ENCODE peak calls at places on chromosome 6, in four cellular contexts. W is ovary, P is endothelial cell of umbilical vein, C is fibroblast of pulmonary artery. F is an unnamed sample.

GRCh38 chr6:105836889-105837288 is 249.2 kb upstream of the PRDM1 start:
- DNase-seq in W (no peak), P (no peak), C (no peak), F (peak; percentile 47)

GRCh38 chr6:24330137-24330732 is 27.6 kb downstream of the DCDC2 start:
- DNase-seq in W (no peak), P (no peak), C (no peak), F (no peak)

GRCh38 chr6:25006565-25007001 is 70.8 kb upstream of the RIPOR2 start:
- DNase-seq in W (peak; percentile 23), P (peak; percentile 68), C (peak; percentile 89), F (peak; percentile 83)

GRCh38 chr6:154261688-154262397 is 94.8 kb downstream of the IPCEF1 start:
- DNase-seq in W (no peak), P (no peak), C (no peak), F (no peak)

GRCh38 chr6:30615219-30615957 is 1.7 kb downstream of the PPP1R10 start:
- DNase-seq in W (no peak), P (peak; percentile 85), C (peak; percentile 94), F (peak; percentile 89)

GRCh38 chr6:131825946-131826345 is 18.1 kb downstream of the ENPP1 start:
- DNase-seq in W (no peak), P (no peak), C (peak; percentile 2), F (no peak)

GRCh38 chr6:163565140-163565539 is 150.6 kb downstream of the QKI start:
- DNase-seq in W (no peak), P (no peak), C (peak; percentile 39), F (no peak)

GRCh38 chr6:137705166-137706064 is 161.6 kb upstream of the TNFAIP3 start:
- DNase-seq in W (peak; percentile 80), P (peak; percentile 70), C (peak; percentile 82), F (peak; percentile 62)

GRCh38 chr6:73548458-73549446 is 27.9 kb upstream of the EEF1A1 start:
- DNase-seq in W (no peak), P (no peak), C (no peak), F (peak; percentile 2)

GRCh38 chr6:24908555-24908954 is 27.2 kb downstream of the RIPOR2 start:
- DNase-seq in W (no peak), P (no peak), C (no peak), F (peak; percentile 47)

GRCh38 chr6:137879885-137880430 is 12.9 kb downstream of the TNFAIP3 start:
- DNase-seq in W (no peak), P (no peak), C (no peak), F (no peak)

GRCh38 chr6:3540253-3540820 is 83.5 kb upstream of the SLC22A23 start:
- DNase-seq in W (no peak), P (no peak), C (no peak), F (no peak)

GRCh38 chr6:73528897-73529296 is 8.1 kb upstream of the EEF1A1 start:
- DNase-seq in W (no peak), P (no peak), C (no peak), F (no peak)

GRCh38 chr6:46990031-46990644 is 52.0 kb downstream of the ADGRF1 start:
- DNase-seq in W (no peak), P (no peak), C (peak; percentile 42), F (no peak)

GRCh38 chr6:3687847-3688246 is 63.7 kb downstream of the PXDC1 start:
- DNase-seq in W (no peak), P (no peak), C (no peak), F (no peak)

GRCh38 chr6:69958978-69959377 is 92.6 kb downstream of the COL19A1 start:
- DNase-seq in W (no peak), P (no peak), C (no peak), F (no peak)

GRCh38 chr6:1618305-1619105 is 8.8 kb downstream of the FOXC1 start:
- DNase-seq in W (no peak), P (peak; percentile 63), C (no peak), F (no peak)

GRCh38 chr6:147166360-147166944 is 37.8 kb upstream of the STXBP5 start:
- DNase-seq in W (no peak), P (peak; percentile 88), C (peak; percentile 54), F (peak; percentile 52)

GRCh38 chr6:121405306-121405705 is 30.1 kb upstream of the GJA1 start:
- DNase-seq in W (no peak), P (no peak), C (no peak), F (no peak)

GRCh38 chr6:135181333-135182119 is 418 bp downstream of the MYB start:
- DNase-seq in W (no peak), P (peak; percentile 43), C (no peak), F (no peak)

GRCh38 chr6:131657630-131658111 is 20.6 kb downstream of the ENPP3 start:
- DNase-seq in W (no peak), P (no peak), C (no peak), F (peak; percentile 75)

GRCh38 chr6:75272145-75272840 is 12.3 kb downstream of the TMEM30A start:
- DNase-seq in W (no peak), P (peak; percentile 63), C (peak; percentile 63), F (peak; percentile 83)

GRCh38 chr6:119280586-119281163 is 68.9 kb downstream of the MAN1A1 start:
- DNase-seq in W (no peak), P (no peak), C (no peak), F (peak; percentile 27)

GRCh38 chr6:115865914-115866313 is 194.8 kb downstream of the FRK start:
- DNase-seq in W (no peak), P (no peak), C (no peak), F (no peak)

GRCh38 chr6:152632383-152632782 is 4.8 kb downstream of the SYNE1 start:
- DNase-seq in W (no peak), P (no peak), C (no peak), F (no peak)

GRCh38 chr6:89270951-89271721 is 44.0 kb downstream of the GABRR2 start:
- DNase-seq in W (no peak), P (no peak), C (no peak), F (no peak)

DNA sequence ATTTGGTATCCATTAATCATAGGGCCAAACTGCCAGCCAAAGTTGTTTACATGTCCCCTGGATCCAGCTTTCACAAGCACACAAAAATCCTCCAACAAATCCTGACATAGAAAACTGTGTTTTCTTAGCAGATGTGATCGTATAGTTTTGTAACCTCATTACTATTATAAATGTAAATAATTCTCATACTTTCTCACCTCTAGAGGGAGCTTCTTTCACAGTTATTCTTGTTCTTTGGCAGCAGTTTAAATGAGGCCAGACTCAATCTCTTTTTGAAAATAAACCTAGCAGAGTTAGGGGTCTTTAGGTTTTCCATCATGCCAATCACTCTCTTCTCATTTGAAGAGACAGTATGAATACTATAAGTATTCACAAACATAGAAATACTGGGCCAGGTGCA is 17.0 kb upstream of the ZNF318 start:
- DNase-seq in W (no peak), P (peak; percentile 35), C (no peak), F (peak; percentile 45)
- TF ChIP-seq CTCF in W (peak; percentile 39), P (no peak), C (no peak), F (peak; percentile 47)

DNA sequence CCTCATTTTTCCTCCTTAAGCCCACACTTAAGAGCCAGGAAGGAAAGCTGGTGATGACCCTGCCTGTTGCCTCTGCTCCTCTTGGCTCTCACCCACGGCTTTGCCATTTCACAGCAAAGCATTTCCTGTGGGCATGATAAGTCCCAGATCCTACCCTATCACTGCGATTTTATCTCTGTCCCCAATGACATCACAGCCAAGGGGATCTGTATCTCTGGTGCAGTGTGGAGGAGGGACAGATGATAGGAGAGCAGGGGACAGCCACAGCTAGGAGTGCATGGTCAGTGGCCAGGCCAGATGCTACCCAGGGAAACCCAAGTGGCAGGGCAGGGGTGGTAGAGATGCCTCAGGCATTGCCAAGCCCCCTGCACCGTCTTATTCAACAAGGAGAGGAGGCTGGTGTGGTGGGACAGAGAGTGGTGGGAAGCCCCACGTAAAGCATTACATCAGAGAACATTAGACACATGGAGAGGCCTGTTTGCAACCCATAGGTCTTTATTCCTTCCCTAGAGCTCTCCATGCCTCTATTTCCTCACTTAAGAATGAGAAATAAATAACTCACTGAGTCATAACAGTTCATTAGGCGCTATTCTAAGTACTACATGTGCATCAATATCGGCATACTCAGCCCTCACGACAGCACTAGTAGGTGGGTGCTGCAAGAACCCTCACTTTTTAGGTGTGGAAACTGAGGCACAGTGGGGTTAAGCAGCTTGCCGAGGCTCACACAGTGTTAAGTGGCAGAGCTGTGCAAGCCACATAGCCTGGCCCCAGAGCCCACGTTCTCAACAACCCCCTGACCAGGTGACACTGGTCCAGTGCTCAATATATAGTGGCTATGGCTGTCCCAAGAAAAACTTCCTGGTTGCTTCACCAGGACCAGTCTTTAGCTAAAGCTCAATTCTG is 4.6 kb downstream of the TFEB start:
- DNase-seq in W (no peak), P (peak; percentile 11), C (no peak), F (peak; percentile 14)
- H3K4me3 ChIP-seq in W (no peak overlapping the region), P (no peak overlapping the region), C (no peak overlapping the region), F (no peak overlapping the region)

GRCh38 chr6:11592289-11592906 is 54.8 kb downstream of the TMEM170B start:
- DNase-seq in W (peak; percentile 19), P (no peak), C (peak; percentile 33), F (peak; percentile 26)

GRCh38 chr6:11593096-11593495 is 55.5 kb downstream of the TMEM170B start:
- DNase-seq in W (no peak), P (no peak), C (no peak), F (no peak)

GRCh38 chr6:11598687-11599086 is 61.1 kb downstream of the TMEM170B start:
- DNase-seq in W (no peak), P (no peak), C (no peak), F (no peak)

GRCh38 chr6:11596640-11597237 is 59.2 kb downstream of the TMEM170B start:
- DNase-seq in W (no peak), P (no peak), C (no peak), F (no peak)

GRCh38 chr6:11595903-11596302 is 58.4 kb downstream of the TMEM170B start:
- DNase-seq in W (no peak), P (peak; percentile 19), C (peak; percentile 38), F (peak; percentile 14)
- TF ChIP-seq CTCF in W (no peak), P (no peak), C (peak; percentile 41), F (peak; percentile 37)

GRCh38 chr6:96466149-96466863 is 55.3 kb upstream of the UFL1 start:
- DNase-seq in W (no peak), P (no peak), C (no peak), F (no peak)

GRCh38 chr6:96467814-96468213 is 53.8 kb upstream of the UFL1 start:
- DNase-seq in W (no peak), P (no peak), C (no peak), F (no peak)

GRCh38 chr6:96468681-96469224 is 52.9 kb upstream of the UFL1 start:
- DNase-seq in W (no peak), P (no peak), C (no peak), F (no peak)

GRCh38 chr6:96468281-96468680 is 53.3 kb upstream of the UFL1 start:
- DNase-seq in W (no peak), P (no peak), C (no peak), F (no peak)

GRCh38 chr6:96465321-96465903 is 56.2 kb upstream of the UFL1 start:
- DNase-seq in W (no peak), P (no peak), C (no peak), F (no peak)
- H3K4me3 ChIP-seq in W (no peak overlapping the region), P (no peak overlapping the region), C (no peak overlapping the region), F (no peak overlapping the region)

GRCh38 chr6:112282217-112282616 is 27.9 kb upstream of the LAMA4 start:
- DNase-seq in W (peak; percentile 48), P (peak; percentile 72), C (peak; percentile 82), F (peak; percentile 95)
- TF ChIP-seq CTCF in W (no peak), P (peak; percentile 19), C (peak; percentile 49), F (peak; percentile 52)

F was measured in fibroblast of mammary gland.